ENCODE peak calls at places on chromosomes 7 and 10, in seven cellular contexts. One of them, this sample, is unnamed.

GRCh38 chr10:126240483-126240882 is 147.8 kb downstream of the ADAM12 start:
- DNase-seq in tibial nerve: no peak
- DNase-seq in A549: no peak
- DNase-seq in prostate gland: no peak
- DNase-seq in IMR-90: no peak
- DNase-seq in heart left ventricle: no peak
- DNase-seq in HCT116: no peak
- DNase-seq in this sample: no peak

GRCh38 chr7:155387066-155387620 is 70.8 kb upstream of the EN2 start:
- DNase-seq in tibial nerve: no peak
- DNase-seq in A549: no peak
- DNase-seq in prostate gland: no peak
- DNase-seq in IMR-90: no peak
- DNase-seq in heart left ventricle: no peak
- DNase-seq in HCT116: no peak
- DNase-seq in this sample: no peak

GRCh38 chr10:116974442-116975005 is 30.5 kb downstream of the SHTN1 start:
- DNase-seq in tibial nerve: no peak
- DNase-seq in A549: peak; percentile 45
- DNase-seq in prostate gland: no peak
- DNase-seq in IMR-90: peak; percentile 95
- DNase-seq in heart left ventricle: no peak
- DNase-seq in HCT116: peak; percentile 7
- DNase-seq in this sample: no peak

GRCh38 chr10:71547841-71548493 is 151.2 kb downstream of the CDH23 start:
- DNase-seq in tibial nerve: no peak
- DNase-seq in A549: no peak
- DNase-seq in prostate gland: no peak
- DNase-seq in IMR-90: peak; percentile 15
- DNase-seq in heart left ventricle: peak; percentile 86
- DNase-seq in HCT116: no peak
- DNase-seq in this sample: no peak

GRCh38 chr7:114130860-114131259 is 212.1 kb upstream of the PPP1R3A start:
- DNase-seq in tibial nerve: no peak
- DNase-seq in A549: no peak
- DNase-seq in prostate gland: no peak
- DNase-seq in IMR-90: no peak
- DNase-seq in heart left ventricle: no peak
- DNase-seq in HCT116: no peak
- DNase-seq in this sample: no peak

GRCh38 chr7:41918597-41918996 is 215.7 kb upstream of the INHBA start:
- DNase-seq in tibial nerve: no peak
- DNase-seq in A549: no peak
- DNase-seq in prostate gland: no peak
- DNase-seq in IMR-90: peak; percentile 98
- DNase-seq in heart left ventricle: no peak
- DNase-seq in HCT116: no peak
- DNase-seq in this sample: no peak

GRCh38 chr7:98571986-98572385 is 45.1 kb upstream of the NPTX2 start:
- DNase-seq in tibial nerve: no peak
- DNase-seq in A549: no peak
- DNase-seq in prostate gland: no peak
- DNase-seq in IMR-90: no peak
- DNase-seq in heart left ventricle: no peak
- DNase-seq in HCT116: no peak
- DNase-seq in this sample: peak; percentile 63

GRCh38 chr10:26566525-26567348 is 128.6 kb downstream of the APBB1IP start:
- DNase-seq in tibial nerve: no peak
- DNase-seq in A549: no peak
- DNase-seq in prostate gland: no peak
- DNase-seq in IMR-90: no peak
- DNase-seq in heart left ventricle: no peak
- DNase-seq in HCT116: no peak
- DNase-seq in this sample: no peak

GRCh38 chr7:24283900-24284698 is at the start of gene NPY:
- DNase-seq in tibial nerve: no peak
- DNase-seq in A549: no peak
- DNase-seq in prostate gland: no peak
- DNase-seq in IMR-90: no peak
- DNase-seq in heart left ventricle: no peak
- DNase-seq in HCT116: no peak
- DNase-seq in this sample: no peak

GRCh38 chr7:30238721-30239441 is 45.5 kb upstream of the ZNRF2 start:
- DNase-seq in tibial nerve: peak; percentile 48
- DNase-seq in A549: peak; percentile 55
- DNase-seq in prostate gland: peak; percentile 88
- DNase-seq in IMR-90: no peak
- DNase-seq in heart left ventricle: peak; percentile 73
- DNase-seq in HCT116: no peak
- DNase-seq in this sample: no peak

GRCh38 chr10:130466271-130466997 is 330.2 kb downstream of the GLRX3 start:
- DNase-seq in tibial nerve: no peak
- DNase-seq in A549: no peak
- DNase-seq in prostate gland: no peak
- DNase-seq in IMR-90: no peak
- DNase-seq in heart left ventricle: no peak
- DNase-seq in HCT116: no peak
- DNase-seq in this sample: no peak

GRCh38 chr10:93068411-93069244 is 5.1 kb upstream of the CYP26A1 start:
- DNase-seq in tibial nerve: no peak
- DNase-seq in A549: peak; percentile 57
- DNase-seq in prostate gland: no peak
- DNase-seq in IMR-90: peak; percentile 54
- DNase-seq in heart left ventricle: no peak
- DNase-seq in HCT116: no peak
- DNase-seq in this sample: no peak

GRCh38 chr7:47480576-47481538 is 101.1 kb downstream of the TNS3 start:
- DNase-seq in tibial nerve: no peak
- DNase-seq in A549: no peak
- DNase-seq in prostate gland: peak; percentile 42
- DNase-seq in IMR-90: no peak
- DNase-seq in heart left ventricle: no peak
- DNase-seq in HCT116: no peak
- DNase-seq in this sample: no peak
- TF ChIP-seq POLR2A in tibial nerve: no peak
- TF ChIP-seq POLR2A in A549: no peak
- TF ChIP-seq POLR2A in prostate gland: no peak
- TF ChIP-seq POLR2A in IMR-90: no peak
- TF ChIP-seq POLR2A in heart left ventricle: no peak
- TF ChIP-seq POLR2A in HCT116: no peak
- TF ChIP-seq POLR2A in this sample: no peak

GRCh38 chr7:150685219-150686029 is at the start of gene GIMAP2:
- DNase-seq in tibial nerve: no peak
- DNase-seq in A549: no peak
- DNase-seq in prostate gland: peak; percentile 36
- DNase-seq in IMR-90: no peak
- DNase-seq in heart left ventricle: no peak
- DNase-seq in HCT116: no peak
- DNase-seq in this sample: no peak
- H3K4me3 ChIP-seq in tibial nerve: peak within 1 kb of the TSS; percentile 43
- H3K4me3 ChIP-seq in A549: no peak within 1 kb of the TSS
- H3K4me3 ChIP-seq in prostate gland: peak within 1 kb of the TSS; percentile 22
- H3K4me3 ChIP-seq in IMR-90: peak within 1 kb of the TSS; percentile 38
- H3K4me3 ChIP-seq in heart left ventricle: peak within 1 kb of the TSS; percentile 48
- H3K4me3 ChIP-seq in HCT116: no peak within 1 kb of the TSS
- H3K4me3 ChIP-seq in this sample: peak within 1 kb of the TSS; percentile 14

GRCh38 chr7:124603066-124603465 is 162.5 kb downstream of the GPR37 start:
- DNase-seq in tibial nerve: no peak
- DNase-seq in A549: no peak
- DNase-seq in prostate gland: no peak
- DNase-seq in IMR-90: peak; percentile 47
- DNase-seq in heart left ventricle: no peak
- DNase-seq in HCT116: no peak
- DNase-seq in this sample: no peak

GRCh38 chr7:124597509-124597908 is 168.1 kb downstream of the GPR37 start:
- DNase-seq in tibial nerve: no peak
- DNase-seq in A549: no peak
- DNase-seq in prostate gland: no peak
- DNase-seq in IMR-90: no peak
- DNase-seq in heart left ventricle: no peak
- DNase-seq in HCT116: no peak
- DNase-seq in this sample: no peak
- TF ChIP-seq CTCF in tibial nerve: no peak
- TF ChIP-seq CTCF in A549: no peak
- TF ChIP-seq CTCF in prostate gland: no peak
- TF ChIP-seq CTCF in IMR-90: no peak
- TF ChIP-seq CTCF in heart left ventricle: no peak
- TF ChIP-seq CTCF in HCT116: no peak
- TF ChIP-seq CTCF in this sample: no peak

DNA sequence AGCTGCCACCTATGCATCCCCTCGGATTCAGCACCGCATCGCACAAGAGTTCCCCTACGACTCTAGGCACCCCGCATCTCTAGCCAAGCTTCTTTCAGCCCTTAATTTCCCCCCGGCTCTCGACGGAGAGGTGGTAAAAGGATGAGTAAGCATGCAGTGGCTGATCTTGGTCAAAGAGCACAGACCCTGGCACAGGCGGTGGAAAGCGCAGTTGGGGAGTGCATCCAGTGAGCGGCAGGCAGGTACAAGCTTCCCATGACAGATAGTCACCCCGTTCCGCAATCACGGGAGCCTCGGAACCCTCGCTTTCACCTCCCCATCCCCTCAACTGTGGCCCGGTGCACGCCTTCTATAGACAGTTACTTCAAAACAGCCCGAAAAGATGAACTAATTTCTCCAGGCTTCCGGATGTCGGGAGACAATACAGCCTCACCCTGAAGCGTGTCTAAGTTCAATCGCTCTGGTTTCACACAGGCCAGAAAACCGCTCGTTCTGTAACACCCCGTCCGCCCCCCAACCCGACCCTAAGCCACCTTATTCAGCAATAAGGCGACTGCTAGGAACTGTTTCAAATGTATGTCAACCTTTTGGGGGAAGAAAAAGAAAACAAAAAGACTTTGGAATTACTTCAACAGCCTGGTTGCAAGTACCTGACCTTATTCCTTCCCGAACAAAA is 1.5 kb downstream of the RHEB start:
- DNase-seq in tibial nerve: peak; percentile 50
- DNase-seq in A549: peak; percentile 54
- DNase-seq in prostate gland: peak; percentile 45
- DNase-seq in IMR-90: peak; percentile 48
- DNase-seq in heart left ventricle: peak; percentile 58
- DNase-seq in HCT116: no peak
- DNase-seq in this sample: peak; percentile 56
- TF ChIP-seq POLR2A in tibial nerve: no peak
- TF ChIP-seq POLR2A in A549: no peak
- TF ChIP-seq POLR2A in prostate gland: no peak
- TF ChIP-seq POLR2A in IMR-90: peak; percentile 63
- TF ChIP-seq POLR2A in heart left ventricle: no peak
- TF ChIP-seq POLR2A in HCT116: no peak
- TF ChIP-seq POLR2A in this sample: no peak

DNA sequence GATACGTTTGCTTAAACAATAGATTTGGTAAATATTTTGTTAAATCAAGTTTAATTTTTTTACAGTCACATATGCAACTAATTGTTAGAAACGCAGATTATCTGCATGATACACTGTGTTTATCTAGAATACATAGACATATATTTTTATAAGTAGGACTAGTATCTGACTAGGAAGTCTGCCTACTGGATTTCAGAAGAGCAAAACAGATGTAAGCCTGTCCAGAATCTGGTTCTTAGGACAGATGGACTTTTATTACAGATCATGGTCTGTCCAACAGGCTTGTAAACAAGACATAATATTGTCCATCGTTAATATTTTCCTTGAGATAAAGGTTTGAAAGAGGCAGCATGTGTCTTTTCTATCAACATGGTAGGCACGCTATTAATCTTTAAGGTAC is 5.1 kb downstream of the AGMO start:
- DNase-seq in tibial nerve: no peak
- DNase-seq in A549: no peak
- DNase-seq in prostate gland: no peak
- DNase-seq in IMR-90: no peak
- DNase-seq in heart left ventricle: no peak
- DNase-seq in HCT116: no peak
- DNase-seq in this sample: no peak
- H3K4me3 ChIP-seq in tibial nerve: peak overlapping the region; percentile 13
- H3K4me3 ChIP-seq in A549: peak overlapping the region; percentile 34
- H3K4me3 ChIP-seq in prostate gland: no peak overlapping the region
- H3K4me3 ChIP-seq in IMR-90: no peak overlapping the region
- H3K4me3 ChIP-seq in heart left ventricle: peak overlapping the region; percentile 9
- H3K4me3 ChIP-seq in HCT116: no peak overlapping the region
- H3K4me3 ChIP-seq in this sample: no peak overlapping the region

DNA sequence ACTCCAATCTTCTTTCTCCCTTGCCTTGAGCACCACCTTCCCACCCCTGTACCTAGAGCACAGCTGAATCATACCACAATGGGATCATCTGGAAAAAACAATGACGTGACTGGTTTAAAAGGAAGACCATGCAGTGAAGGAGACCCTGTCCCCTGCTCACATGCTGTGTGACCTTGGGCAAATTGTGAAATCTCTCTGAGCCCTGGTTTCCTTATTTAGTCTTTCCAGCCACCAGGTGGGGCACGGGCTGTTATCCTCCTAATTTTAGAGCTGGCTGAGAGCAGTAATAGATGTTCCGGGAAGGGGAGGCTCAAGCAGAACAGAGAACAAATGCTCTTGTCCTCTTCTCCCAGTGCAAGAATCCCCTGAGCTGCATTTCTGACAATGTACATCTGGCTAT is 198.3 kb downstream of the RPS24 start:
- DNase-seq in tibial nerve: peak; percentile 44
- DNase-seq in A549: no peak
- DNase-seq in prostate gland: no peak
- DNase-seq in IMR-90: no peak
- DNase-seq in heart left ventricle: peak; percentile 49
- DNase-seq in HCT116: no peak
- DNase-seq in this sample: no peak
- TF ChIP-seq CTCF in tibial nerve: no peak
- TF ChIP-seq CTCF in A549: peak; percentile 24
- TF ChIP-seq CTCF in prostate gland: no peak
- TF ChIP-seq CTCF in IMR-90: peak; percentile 39
- TF ChIP-seq CTCF in heart left ventricle: peak; percentile 42
- TF ChIP-seq CTCF in HCT116: peak; percentile 24
- TF ChIP-seq CTCF in this sample: no peak

DNA sequence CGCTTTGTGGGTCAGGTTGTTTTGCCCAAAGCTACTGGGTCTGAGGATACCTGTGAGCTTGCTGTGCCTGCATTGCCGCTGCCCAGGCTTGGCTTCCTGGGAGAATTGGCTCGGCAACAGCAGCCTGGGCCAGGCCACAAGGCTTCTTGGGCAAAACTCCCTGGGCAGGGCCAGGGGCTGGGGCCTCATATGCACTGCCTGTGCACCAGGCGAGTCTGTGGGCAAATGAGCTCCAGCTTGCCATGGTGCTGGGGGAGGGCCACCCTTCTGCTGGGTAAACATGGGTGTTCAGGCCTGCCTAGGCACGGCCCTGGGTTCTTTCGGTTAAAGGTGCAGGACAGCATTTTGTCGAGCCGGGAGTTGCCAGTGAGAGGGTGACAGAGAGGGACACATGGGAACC is 19.4 kb downstream of the ZMIZ1 start:
- DNase-seq in tibial nerve: no peak
- DNase-seq in A549: no peak
- DNase-seq in prostate gland: peak; percentile 88
- DNase-seq in IMR-90: no peak
- DNase-seq in heart left ventricle: peak; percentile 52
- DNase-seq in HCT116: no peak
- DNase-seq in this sample: no peak
- TF ChIP-seq POLR2A in tibial nerve: no peak
- TF ChIP-seq POLR2A in A549: no peak
- TF ChIP-seq POLR2A in prostate gland: peak; percentile 64
- TF ChIP-seq POLR2A in IMR-90: no peak
- TF ChIP-seq POLR2A in heart left ventricle: no peak
- TF ChIP-seq POLR2A in HCT116: no peak
- TF ChIP-seq POLR2A in this sample: no peak